ENCODE peak calls at places on chromosomes 13 and 19, in five cellular contexts. D, R, Y, Z and S are unnamed samples.

GRCh38 chr13:112651306-112651705 is 38.5 kb upstream of the ATP11A start:
- DNase-seq in R (no peak), Z (peak), D (no peak), Y (no peak), S (no peak)

GRCh38 chr13:79867248-79867647 is 386.3 kb downstream of the NDFIP2 start:
- DNase-seq in R (no peak), D (no peak), Z (no peak), Y (no peak), S (no peak)

GRCh38 chr19:18580311-18580710 is 8.3 kb upstream of the REX1BD start:
- DNase-seq in Y (no peak), R (no peak), Z (no peak), D (no peak), S (no peak)

GRCh38 chr13:29835280-29836061 is 14.9 kb downstream of the UBL3 start:
- DNase-seq in D (no peak), Z (no peak), Y (no peak), R (no peak), S (no peak)

GRCh38 chr13:25963681-25964080 is 88.1 kb downstream of the SHISA2 start:
- DNase-seq in Z (no peak), R (no peak), Y (no peak), D (no peak), S (no peak)

GRCh38 chr13:75345191-75345590 is 136.8 kb downstream of the TBC1D4 start:
- DNase-seq in R (no peak), D (no peak), Z (no peak), Y (no peak), S (no peak)

GRCh38 chr13:113843864-113844556 is 19.9 kb downstream of the GAS6 start:
- DNase-seq in D (no peak), Z (peak), R (no peak), Y (peak), S (no peak)

GRCh38 chr19:2271516-2272103 is 10.4 kb downstream of the PEAK3 start:
- DNase-seq in D (no peak), Z (no peak), R (peak), Y (peak), S (no peak)

GRCh38 chr13:80946008-80946802 is 605.3 kb upstream of the SPRY2 start:
- DNase-seq in R (no peak), D (no peak), Z (no peak), Y (no peak), S (no peak)

GRCh38 chr19:9673912-9674668 is 810 bp downstream of the ZNF562 start:
- DNase-seq in Z (no peak), R (no peak), D (no peak), Y (no peak), S (no peak)

GRCh38 chr13:60000986-60001385 is 162.7 kb downstream of the DIAPH3 start:
- DNase-seq in D (no peak), R (no peak), Y (no peak), Z (no peak), S (no peak)

GRCh38 chr13:69565334-69565733 is 542.3 kb upstream of the ATXN8OS start:
- DNase-seq in R (peak), Y (no peak), D (no peak), Z (no peak), S (peak)

GRCh38 chr13:31476266-31476665 is 263.1 kb upstream of the RXFP2 start:
- DNase-seq in D (no peak), Y (no peak), Z (no peak), R (no peak), S (no peak)

GRCh38 chr19:30236006-30236405 is 136.2 kb upstream of the ZNF536 start:
- DNase-seq in Y (no peak), R (no peak), D (no peak), Z (no peak), S (no peak)

GRCh38 chr19:45280471-45280961 is 29.4 kb downstream of the MARK4 start:
- DNase-seq in Y (no peak), R (no peak), D (no peak), Z (no peak), S (no peak)

GRCh38 chr19:47663911-47664771 is 49.1 kb upstream of the EHD2 start:
- DNase-seq in Z (peak), D (peak), Y (no peak), R (peak), S (no peak)

DNA sequence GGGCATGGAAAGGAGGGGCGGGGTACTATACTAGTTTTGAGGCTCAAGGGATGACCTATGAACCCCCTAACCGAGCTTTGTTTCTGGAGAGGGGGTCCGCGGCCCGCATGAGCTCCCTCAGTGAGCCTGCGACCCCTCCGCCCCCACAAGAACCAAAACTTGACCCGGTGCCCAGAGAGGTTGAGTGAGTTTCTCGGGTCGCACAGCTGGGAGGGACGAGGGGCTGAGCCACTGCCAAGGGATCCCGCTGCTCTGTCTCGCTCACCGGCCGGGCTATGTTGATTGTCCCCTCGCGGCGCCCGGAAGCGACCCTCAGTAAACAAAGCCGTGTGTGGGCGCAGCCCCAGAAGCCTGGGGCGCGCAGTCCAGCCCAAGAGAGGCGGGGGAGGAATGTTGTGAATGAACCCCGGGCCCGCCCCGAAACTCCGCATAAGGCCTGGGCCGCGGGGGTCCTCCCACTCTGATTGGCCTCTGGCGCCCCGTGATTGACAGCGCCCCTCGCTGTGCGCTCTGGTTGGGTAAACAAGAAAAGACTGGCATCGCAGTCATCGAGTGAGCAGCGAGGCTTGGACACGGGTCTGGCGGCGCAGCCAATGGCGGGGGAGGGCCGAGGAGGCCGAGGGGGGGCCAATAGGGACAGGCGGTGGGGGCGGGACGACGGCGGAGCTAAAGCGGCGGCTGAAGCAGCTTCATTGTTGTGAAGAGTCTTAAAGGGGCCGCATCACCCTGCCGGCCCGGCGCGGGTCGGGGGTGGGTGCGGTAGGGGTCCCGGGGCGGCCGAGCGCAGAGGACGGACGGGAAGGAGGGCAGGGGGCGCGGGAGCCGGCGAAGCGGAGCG is at the start of gene ZSWIM4:
- DNase-seq in Y (peak), Z (peak), D (peak), R (peak), S (peak)
- TF ChIP-seq POLR2A in Y (no peak), Z (peak), D (peak), R (peak), S (no peak)

DNA sequence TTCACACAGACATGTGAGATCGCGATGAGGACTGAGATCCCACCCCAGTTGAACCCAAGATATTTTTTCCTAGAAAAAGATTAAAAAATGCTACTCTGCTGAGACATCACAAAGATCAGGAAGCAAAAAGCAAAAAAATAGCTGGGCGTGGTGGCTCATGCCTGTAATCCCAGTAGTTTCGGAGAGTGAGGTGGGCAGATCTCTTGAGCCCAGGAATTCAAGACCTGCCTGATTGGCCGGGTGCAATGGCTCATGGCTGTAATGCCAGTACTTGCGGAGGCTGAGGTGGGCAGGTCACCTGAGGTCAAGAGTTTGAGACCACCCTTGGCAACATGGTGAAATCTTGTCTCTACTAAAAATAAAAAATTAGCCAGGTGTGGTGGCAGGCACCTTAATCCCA is 1.1 kb downstream of the FUT3 start:
- DNase-seq in Z (no peak), Y (no peak), R (peak), D (no peak), S (no peak)
- TF ChIP-seq POLR2AphosphoS5 in Z (no peak), Y (no peak), R (peak), D (no peak), S (no peak)

GRCh38 chr19:10758978-10759377 is 41.1 kb downstream of the DNM2 start:
- DNase-seq in D (no peak), R (no peak), Y (no peak), Z (no peak), S (no peak)
- TF ChIP-seq POLR2A in D (no peak), R (no peak), Y (no peak), Z (no peak), S (no peak)

GRCh38 chr19:49932731-49933131 is 3.4 kb upstream of the NUP62 start:
- DNase-seq in R (no peak), D (no peak), Y (peak), Z (no peak), S (no peak)

GRCh38 chr19:49933643-49934042 is 4.3 kb upstream of the NUP62 start:
- DNase-seq in Z (no peak), Y (peak), R (no peak), D (no peak), S (no peak)

GRCh38 chr19:49931293-49932040 is 2.2 kb upstream of the NUP62 start:
- DNase-seq in R (no peak), Y (no peak), D (no peak), Z (no peak), S (no peak)

GRCh38 chr19:49930483-49931011 is 1.2 kb upstream of the NUP62 start:
- DNase-seq in R (peak), Z (no peak), Y (peak), D (no peak), S (no peak)

DNA sequence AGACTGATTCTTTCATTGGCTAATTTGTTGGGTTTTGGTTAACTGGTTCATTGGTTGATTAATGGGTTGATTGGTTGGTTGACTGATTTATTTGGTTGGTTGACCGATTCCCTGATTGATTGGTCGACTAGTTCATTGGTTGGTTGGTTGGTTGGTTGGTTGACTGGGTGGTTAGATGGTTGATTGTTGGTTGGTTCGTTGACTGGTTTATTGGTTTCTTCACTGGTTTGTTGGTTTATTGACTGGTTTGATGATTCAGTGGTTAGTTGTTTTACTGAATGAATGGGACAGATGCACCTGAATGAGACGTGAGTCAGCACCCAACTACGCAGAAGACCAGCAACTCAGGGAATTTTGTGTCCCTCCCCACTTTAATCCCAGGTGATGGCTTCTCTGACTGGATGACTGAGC is 2.7 kb upstream of the NUP62 start:
- DNase-seq in R (no peak), Z (no peak), Y (no peak), D (no peak), S (no peak)
- TF ChIP-seq POLR2AphosphoS5 in R (no peak), Z (no peak), Y (no peak), D (no peak), S (peak)

GRCh38 chr19:58326914-58327726 is at the start of gene ZSCAN22:
- DNase-seq in R (peak), Y (peak), D (peak), Z (peak), S (peak)
- TF ChIP-seq POLR2A in R (peak), Y (peak), D (peak), Z (peak), S (peak)

GRCh38 chr13:47326061-47326460 is 429.2 kb upstream of the HTR2A start:
- DNase-seq in D (no peak), R (no peak), Z (no peak), Y (no peak), S (no peak)
- TF ChIP-seq POLR2AphosphoS5 in D (no peak), R (no peak), Z (no peak), Y (no peak), S (no peak)

DNA sequence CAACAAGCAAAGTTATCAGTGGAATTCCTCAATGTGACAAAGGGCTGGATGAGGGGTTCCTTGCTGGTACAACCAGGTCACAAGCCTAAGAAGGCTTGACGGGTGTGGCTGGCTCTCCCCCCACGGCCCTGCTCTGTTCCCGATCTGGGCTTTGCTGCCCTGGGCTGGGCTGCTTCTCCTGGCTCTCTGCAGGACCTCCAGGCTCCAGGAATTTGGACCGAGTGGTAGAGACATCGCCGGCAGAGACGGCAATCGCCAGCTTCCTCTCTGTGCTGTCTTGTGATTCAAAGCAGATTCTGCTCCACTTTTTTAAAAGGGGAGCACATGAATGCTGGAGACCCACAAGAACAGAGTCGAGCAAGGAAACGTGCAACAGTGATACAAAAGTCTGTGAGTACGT is at the start of gene SERPINE3:
- DNase-seq in Y (no peak), Z (no peak), R (no peak), D (no peak), S (no peak)
- TF ChIP-seq POLR2A in Y (no peak), Z (no peak), R (no peak), D (no peak), S (no peak)

GRCh38 chr19:58479303-58479702 is 3.2 kb downstream of the ZNF446 start:
- DNase-seq in Z (no peak), D (no peak), R (no peak), Y (no peak), S (no peak)

GRCh38 chr19:58480831-58481230 is 4.7 kb downstream of the ZNF446 start:
- DNase-seq in R (no peak), D (no peak), Z (no peak), Y (no peak), S (no peak)

GRCh38 chr19:58480481-58480830 is 4.3 kb downstream of the ZNF446 start:
- DNase-seq in Z (no peak), D (no peak), Y (no peak), R (no peak), S (no peak)

GRCh38 chr19:58477871-58478270 is 1.7 kb downstream of the ZNF446 start:
- DNase-seq in Y (no peak), Z (no peak), D (no peak), R (no peak), S (no peak)

GRCh38 chr19:58479736-58480480 is 3.8 kb downstream of the ZNF446 start:
- DNase-seq in D (no peak), Z (no peak), R (no peak), Y (no peak), S (no peak)
- TF ChIP-seq POLR2AphosphoS5 in D (no peak), Z (no peak), R (no peak), Y (no peak), S (no peak)